ENCODE peak calls at places on chromosomes 13 and 19, in nine cellular contexts. One of them, this sample, is unnamed.

GRCh38 chr19:46674416-46675178 is 13.6 kb upstream of the DACT3 start:
- DNase-seq in erythroblast: no peak
- DNase-seq in GM23248: no peak
- DNase-seq in pancreas: no peak
- DNase-seq in IMR-90: peak; percentile 7
- DNase-seq in endothelial cell: peak; percentile 13
- DNase-seq in neural progenitor cell: peak; percentile 66
- DNase-seq in lower leg skin: no peak
- DNase-seq in epithelial cell of prostate: no peak
- DNase-seq in this sample: no peak

GRCh38 chr13:112182831-112183543 is 116.0 kb downstream of the SOX1 start:
- DNase-seq in erythroblast: no peak
- DNase-seq in GM23248: no peak
- DNase-seq in pancreas: no peak
- DNase-seq in IMR-90: no peak
- DNase-seq in endothelial cell: no peak
- DNase-seq in neural progenitor cell: no peak
- DNase-seq in lower leg skin: no peak
- DNase-seq in epithelial cell of prostate: no peak
- DNase-seq in this sample: no peak

GRCh38 chr13:65985632-65986031 is 1244.5 kb downstream of the PCDH9 start:
- DNase-seq in erythroblast: no peak
- DNase-seq in GM23248: no peak
- DNase-seq in pancreas: no peak
- DNase-seq in IMR-90: no peak
- DNase-seq in endothelial cell: peak; percentile 28
- DNase-seq in neural progenitor cell: peak; percentile 39
- DNase-seq in lower leg skin: no peak
- DNase-seq in epithelial cell of prostate: no peak
- DNase-seq in this sample: no peak

GRCh38 chr13:33040116-33040515 is 23.9 kb downstream of the KL start:
- DNase-seq in erythroblast: no peak
- DNase-seq in GM23248: no peak
- DNase-seq in pancreas: no peak
- DNase-seq in IMR-90: no peak
- DNase-seq in endothelial cell: no peak
- DNase-seq in neural progenitor cell: no peak
- DNase-seq in lower leg skin: no peak
- DNase-seq in epithelial cell of prostate: no peak
- DNase-seq in this sample: no peak

GRCh38 chr19:38496603-38497487 is 63.4 kb downstream of the RYR1 start:
- DNase-seq in erythroblast: no peak
- DNase-seq in GM23248: no peak
- DNase-seq in pancreas: no peak
- DNase-seq in IMR-90: no peak
- DNase-seq in endothelial cell: no peak
- DNase-seq in neural progenitor cell: no peak
- DNase-seq in lower leg skin: no peak
- DNase-seq in epithelial cell of prostate: no peak
- DNase-seq in this sample: no peak

GRCh38 chr19:4896372-4896771 is 6.3 kb downstream of the ARRDC5 start:
- DNase-seq in erythroblast: no peak
- DNase-seq in GM23248: peak; percentile 68
- DNase-seq in pancreas: peak; percentile 44
- DNase-seq in IMR-90: peak; percentile 47
- DNase-seq in endothelial cell: no peak
- DNase-seq in neural progenitor cell: no peak
- DNase-seq in lower leg skin: no peak
- DNase-seq in epithelial cell of prostate: no peak
- DNase-seq in this sample: no peak

GRCh38 chr19:6811378-6811777 is 38.9 kb downstream of the VAV1 start:
- DNase-seq in erythroblast: no peak
- DNase-seq in GM23248: peak; percentile 7
- DNase-seq in pancreas: no peak
- DNase-seq in IMR-90: no peak
- DNase-seq in endothelial cell: no peak
- DNase-seq in neural progenitor cell: no peak
- DNase-seq in lower leg skin: no peak
- DNase-seq in epithelial cell of prostate: no peak
- DNase-seq in this sample: no peak

GRCh38 chr19:16153582-16154336 is 10.3 kb downstream of the HSH2D start:
- DNase-seq in erythroblast: peak; percentile 57
- DNase-seq in GM23248: peak; percentile 14
- DNase-seq in pancreas: no peak
- DNase-seq in IMR-90: no peak
- DNase-seq in endothelial cell: no peak
- DNase-seq in neural progenitor cell: peak; percentile 46
- DNase-seq in lower leg skin: no peak
- DNase-seq in epithelial cell of prostate: no peak
- DNase-seq in this sample: no peak

GRCh38 chr19:38653028-38653571 is 5.7 kb downstream of the ACTN4 start:
- DNase-seq in erythroblast: no peak
- DNase-seq in GM23248: peak; percentile 81
- DNase-seq in pancreas: peak; percentile 51
- DNase-seq in IMR-90: peak; percentile 51
- DNase-seq in endothelial cell: no peak
- DNase-seq in neural progenitor cell: no peak
- DNase-seq in lower leg skin: no peak
- DNase-seq in epithelial cell of prostate: no peak
- DNase-seq in this sample: no peak

GRCh38 chr13:94431987-94432386 is 47.5 kb downstream of the DCT start:
- DNase-seq in erythroblast: peak; percentile 47
- DNase-seq in GM23248: no peak
- DNase-seq in pancreas: no peak
- DNase-seq in IMR-90: no peak
- DNase-seq in endothelial cell: no peak
- DNase-seq in neural progenitor cell: no peak
- DNase-seq in lower leg skin: no peak
- DNase-seq in epithelial cell of prostate: no peak
- DNase-seq in this sample: no peak

GRCh38 chr13:36807616-36808015 is 11.4 kb upstream of the RFXAP start:
- DNase-seq in erythroblast: no peak
- DNase-seq in GM23248: no peak
- DNase-seq in pancreas: no peak
- DNase-seq in IMR-90: no peak
- DNase-seq in endothelial cell: no peak
- DNase-seq in neural progenitor cell: no peak
- DNase-seq in lower leg skin: no peak
- DNase-seq in epithelial cell of prostate: no peak
- DNase-seq in this sample: no peak

GRCh38 chr19:35254341-35255297 is 5.8 kb downstream of the LSR start:
- DNase-seq in erythroblast: no peak
- DNase-seq in GM23248: no peak
- DNase-seq in pancreas: no peak
- DNase-seq in IMR-90: no peak
- DNase-seq in endothelial cell: no peak
- DNase-seq in neural progenitor cell: no peak
- DNase-seq in lower leg skin: peak; percentile 9
- DNase-seq in epithelial cell of prostate: no peak
- DNase-seq in this sample: no peak

GRCh38 chr19:14511245-14511625 is 7.0 kb downstream of the DNAJB1 start:
- DNase-seq in erythroblast: no peak
- DNase-seq in GM23248: no peak
- DNase-seq in pancreas: no peak
- DNase-seq in IMR-90: no peak
- DNase-seq in endothelial cell: no peak
- DNase-seq in neural progenitor cell: no peak
- DNase-seq in lower leg skin: no peak
- DNase-seq in epithelial cell of prostate: no peak
- DNase-seq in this sample: no peak

GRCh38 chr19:1856698-1857603 is 6.4 kb downstream of the KLF16 start:
- DNase-seq in erythroblast: peak; percentile 89
- DNase-seq in GM23248: peak; percentile 96
- DNase-seq in pancreas: peak; percentile 82
- DNase-seq in IMR-90: peak; percentile 70
- DNase-seq in endothelial cell: peak; percentile 59
- DNase-seq in neural progenitor cell: peak; percentile 44
- DNase-seq in lower leg skin: peak; percentile 83
- DNase-seq in epithelial cell of prostate: peak; percentile 18
- DNase-seq in this sample: peak; percentile 74

GRCh38 chr19:15441317-15441716 is 8.4 kb downstream of the WIZ start:
- DNase-seq in erythroblast: no peak
- DNase-seq in GM23248: no peak
- DNase-seq in pancreas: no peak
- DNase-seq in IMR-90: no peak
- DNase-seq in endothelial cell: no peak
- DNase-seq in neural progenitor cell: no peak
- DNase-seq in lower leg skin: no peak
- DNase-seq in epithelial cell of prostate: no peak
- DNase-seq in this sample: no peak

GRCh38 chr13:114016321-114017027 is 42.6 kb upstream of the C13orf46 start:
- DNase-seq in erythroblast: no peak
- DNase-seq in GM23248: no peak
- DNase-seq in pancreas: no peak
- DNase-seq in IMR-90: no peak
- DNase-seq in endothelial cell: no peak
- DNase-seq in neural progenitor cell: no peak
- DNase-seq in lower leg skin: no peak
- DNase-seq in epithelial cell of prostate: no peak
- DNase-seq in this sample: no peak

GRCh38 chr19:45496349-45496953 is 396 bp downstream of the RTN2 start:
- DNase-seq in erythroblast: peak; percentile 56
- DNase-seq in GM23248: peak; percentile 62
- DNase-seq in pancreas: peak; percentile 51
- DNase-seq in IMR-90: no peak
- DNase-seq in endothelial cell: peak; percentile 67
- DNase-seq in neural progenitor cell: peak; percentile 90
- DNase-seq in lower leg skin: no peak
- DNase-seq in epithelial cell of prostate: no peak
- DNase-seq in this sample: no peak

GRCh38 chr13:108155185-108156106 is 59.9 kb downstream of the LIG4 start:
- DNase-seq in erythroblast: peak; percentile 55
- DNase-seq in GM23248: peak; percentile 63
- DNase-seq in pancreas: peak; percentile 70
- DNase-seq in IMR-90: peak; percentile 52
- DNase-seq in endothelial cell: peak; percentile 59
- DNase-seq in neural progenitor cell: peak; percentile 52
- DNase-seq in lower leg skin: no peak
- DNase-seq in epithelial cell of prostate: no peak
- DNase-seq in this sample: peak; percentile 18

GRCh38 chr19:28686741-28687140 is 526.2 kb downstream of the UQCRFS1 start:
- DNase-seq in erythroblast: no peak
- DNase-seq in GM23248: no peak
- DNase-seq in pancreas: no peak
- DNase-seq in IMR-90: no peak
- DNase-seq in endothelial cell: no peak
- DNase-seq in neural progenitor cell: no peak
- DNase-seq in lower leg skin: no peak
- DNase-seq in epithelial cell of prostate: no peak
- DNase-seq in this sample: no peak

GRCh38 chr19:18853755-18854427 is 22.1 kb downstream of the UPF1 start:
- DNase-seq in erythroblast: no peak
- DNase-seq in GM23248: no peak
- DNase-seq in pancreas: no peak
- DNase-seq in IMR-90: no peak
- DNase-seq in endothelial cell: no peak
- DNase-seq in neural progenitor cell: no peak
- DNase-seq in lower leg skin: no peak
- DNase-seq in epithelial cell of prostate: no peak
- DNase-seq in this sample: no peak

This sample was measured in stimulated activated naive B cell treated with anti-CD40 and anti-IgM and Interleukin-4, amounts not matched to agents 10 μg/mL and 1 μg/mL and 100 μg/mL, for 72 hours.